ENCODE peak calls at places on chromosomes 3 and 15, in five cellular contexts. One of them, this sample, is unnamed.

GRCh38 chr15:28992340-28992864 is 106.6 kb downstream of the APBA2 start:
- DNase-seq in activated CD4-positive, alpha-beta memory T cell treated with anti-CD3 and anti-CD28 coated beads, Interleukin-2, amount 10 ng/mL, durations not matched to agents 7 days and 5 days: no peak
- DNase-seq in hippocampal formation: no peak
- DNase-seq in WERI-Rb-1: no peak
- DNase-seq in GM20000: no peak
- DNase-seq in this sample: no peak

GRCh38 chr3:45024601-45025262 is 1.4 kb upstream of the CLEC3B start:
- DNase-seq in activated CD4-positive, alpha-beta memory T cell treated with anti-CD3 and anti-CD28 coated beads, Interleukin-2, amount 10 ng/mL, durations not matched to agents 7 days and 5 days: no peak
- DNase-seq in hippocampal formation: no peak
- DNase-seq in WERI-Rb-1: no peak
- DNase-seq in GM20000: no peak
- DNase-seq in this sample: no peak

GRCh38 chr3:139456391-139456790 is 19.9 kb downstream of the RBP2 start:
- DNase-seq in activated CD4-positive, alpha-beta memory T cell treated with anti-CD3 and anti-CD28 coated beads, Interleukin-2, amount 10 ng/mL, durations not matched to agents 7 days and 5 days: no peak
- DNase-seq in hippocampal formation: no peak
- DNase-seq in WERI-Rb-1: no peak
- DNase-seq in GM20000: no peak
- DNase-seq in this sample: no peak

GRCh38 chr3:30457081-30457480 is 149.3 kb upstream of the TGFBR2 start:
- DNase-seq in activated CD4-positive, alpha-beta memory T cell treated with anti-CD3 and anti-CD28 coated beads, Interleukin-2, amount 10 ng/mL, durations not matched to agents 7 days and 5 days: no peak
- DNase-seq in hippocampal formation: no peak
- DNase-seq in WERI-Rb-1: no peak
- DNase-seq in GM20000: no peak
- DNase-seq in this sample: no peak

GRCh38 chr3:59052803-59053411 is 3.1 kb upstream of the CFAP20DC start:
- DNase-seq in activated CD4-positive, alpha-beta memory T cell treated with anti-CD3 and anti-CD28 coated beads, Interleukin-2, amount 10 ng/mL, durations not matched to agents 7 days and 5 days: no peak
- DNase-seq in hippocampal formation: no peak
- DNase-seq in WERI-Rb-1: no peak
- DNase-seq in GM20000: peak
- DNase-seq in this sample: no peak

GRCh38 chr3:112734171-112734570 is 93.2 kb upstream of the CCDC80 start:
- DNase-seq in activated CD4-positive, alpha-beta memory T cell treated with anti-CD3 and anti-CD28 coated beads, Interleukin-2, amount 10 ng/mL, durations not matched to agents 7 days and 5 days: no peak
- DNase-seq in hippocampal formation: no peak
- DNase-seq in WERI-Rb-1: no peak
- DNase-seq in GM20000: no peak
- DNase-seq in this sample: no peak

GRCh38 chr3:185176756-185177359 is 24.0 kb upstream of the C3orf70 start:
- DNase-seq in activated CD4-positive, alpha-beta memory T cell treated with anti-CD3 and anti-CD28 coated beads, Interleukin-2, amount 10 ng/mL, durations not matched to agents 7 days and 5 days: peak
- DNase-seq in hippocampal formation: peak
- DNase-seq in WERI-Rb-1: peak
- DNase-seq in GM20000: peak
- DNase-seq in this sample: peak

GRCh38 chr3:4743371-4743770 is 235.9 kb upstream of the BHLHE40 start:
- DNase-seq in activated CD4-positive, alpha-beta memory T cell treated with anti-CD3 and anti-CD28 coated beads, Interleukin-2, amount 10 ng/mL, durations not matched to agents 7 days and 5 days: no peak
- DNase-seq in hippocampal formation: no peak
- DNase-seq in WERI-Rb-1: no peak
- DNase-seq in GM20000: no peak
- DNase-seq in this sample: no peak

GRCh38 chr3:38579551-38580449 is 69.7 kb downstream of the SCN5A start:
- DNase-seq in activated CD4-positive, alpha-beta memory T cell treated with anti-CD3 and anti-CD28 coated beads, Interleukin-2, amount 10 ng/mL, durations not matched to agents 7 days and 5 days: peak
- DNase-seq in hippocampal formation: peak
- DNase-seq in WERI-Rb-1: peak
- DNase-seq in GM20000: peak
- DNase-seq in this sample: peak

GRCh38 chr3:165103616-165104015 is 25.3 kb upstream of the SI start:
- DNase-seq in activated CD4-positive, alpha-beta memory T cell treated with anti-CD3 and anti-CD28 coated beads, Interleukin-2, amount 10 ng/mL, durations not matched to agents 7 days and 5 days: no peak
- DNase-seq in hippocampal formation: no peak
- DNase-seq in WERI-Rb-1: no peak
- DNase-seq in GM20000: no peak
- DNase-seq in this sample: no peak

GRCh38 chr3:129777806-129778205 is 115.7 kb downstream of the TMCC1 start:
- DNase-seq in activated CD4-positive, alpha-beta memory T cell treated with anti-CD3 and anti-CD28 coated beads, Interleukin-2, amount 10 ng/mL, durations not matched to agents 7 days and 5 days: no peak
- DNase-seq in hippocampal formation: no peak
- DNase-seq in WERI-Rb-1: no peak
- DNase-seq in GM20000: no peak
- DNase-seq in this sample: no peak

GRCh38 chr3:115401891-115402501 is 221.3 kb upstream of the GAP43 start:
- DNase-seq in activated CD4-positive, alpha-beta memory T cell treated with anti-CD3 and anti-CD28 coated beads, Interleukin-2, amount 10 ng/mL, durations not matched to agents 7 days and 5 days: no peak
- DNase-seq in hippocampal formation: no peak
- DNase-seq in WERI-Rb-1: no peak
- DNase-seq in GM20000: no peak
- DNase-seq in this sample: no peak

GRCh38 chr15:91040851-91041250 is 18.5 kb upstream of the VPS33B start:
- DNase-seq in activated CD4-positive, alpha-beta memory T cell treated with anti-CD3 and anti-CD28 coated beads, Interleukin-2, amount 10 ng/mL, durations not matched to agents 7 days and 5 days: no peak
- DNase-seq in hippocampal formation: no peak
- DNase-seq in WERI-Rb-1: no peak
- DNase-seq in GM20000: no peak
- DNase-seq in this sample: no peak

GRCh38 chr15:42275780-42276395 is 2.7 kb upstream of the TMEM87A start:
- DNase-seq in activated CD4-positive, alpha-beta memory T cell treated with anti-CD3 and anti-CD28 coated beads, Interleukin-2, amount 10 ng/mL, durations not matched to agents 7 days and 5 days: no peak
- DNase-seq in hippocampal formation: no peak
- DNase-seq in WERI-Rb-1: no peak
- DNase-seq in GM20000: no peak
- DNase-seq in this sample: no peak

GRCh38 chr15:66008920-66009572 is 139.8 kb downstream of the RAB11A start:
- DNase-seq in activated CD4-positive, alpha-beta memory T cell treated with anti-CD3 and anti-CD28 coated beads, Interleukin-2, amount 10 ng/mL, durations not matched to agents 7 days and 5 days: no peak
- DNase-seq in hippocampal formation: no peak
- DNase-seq in WERI-Rb-1: no peak
- DNase-seq in GM20000: no peak
- DNase-seq in this sample: no peak

GRCh38 chr3:159919873-159920272 is 68.8 kb upstream of the IL12A start:
- DNase-seq in activated CD4-positive, alpha-beta memory T cell treated with anti-CD3 and anti-CD28 coated beads, Interleukin-2, amount 10 ng/mL, durations not matched to agents 7 days and 5 days: no peak
- DNase-seq in hippocampal formation: no peak
- DNase-seq in WERI-Rb-1: no peak
- DNase-seq in GM20000: no peak
- DNase-seq in this sample: no peak

GRCh38 chr15:43330780-43331086 is 360 bp upstream of the LCMT2 start:
- DNase-seq in activated CD4-positive, alpha-beta memory T cell treated with anti-CD3 and anti-CD28 coated beads, Interleukin-2, amount 10 ng/mL, durations not matched to agents 7 days and 5 days: no peak
- DNase-seq in hippocampal formation: no peak
- DNase-seq in WERI-Rb-1: no peak
- DNase-seq in GM20000: no peak
- DNase-seq in this sample: no peak

GRCh38 chr15:51067510-51067909 is 27.2 kb downstream of the TNFAIP8L3 start:
- DNase-seq in activated CD4-positive, alpha-beta memory T cell treated with anti-CD3 and anti-CD28 coated beads, Interleukin-2, amount 10 ng/mL, durations not matched to agents 7 days and 5 days: no peak
- DNase-seq in hippocampal formation: no peak
- DNase-seq in WERI-Rb-1: no peak
- DNase-seq in GM20000: no peak
- DNase-seq in this sample: no peak

GRCh38 chr3:1380926-1381646 is 288.3 kb downstream of the CNTN6 start:
- DNase-seq in activated CD4-positive, alpha-beta memory T cell treated with anti-CD3 and anti-CD28 coated beads, Interleukin-2, amount 10 ng/mL, durations not matched to agents 7 days and 5 days: no peak
- DNase-seq in hippocampal formation: peak
- DNase-seq in WERI-Rb-1: no peak
- DNase-seq in GM20000: peak
- DNase-seq in this sample: no peak

GRCh38 chr15:90062023-90062728 is 40.1 kb downstream of the IDH2 start:
- DNase-seq in activated CD4-positive, alpha-beta memory T cell treated with anti-CD3 and anti-CD28 coated beads, Interleukin-2, amount 10 ng/mL, durations not matched to agents 7 days and 5 days: peak
- DNase-seq in hippocampal formation: no peak
- DNase-seq in WERI-Rb-1: no peak
- DNase-seq in GM20000: no peak
- DNase-seq in this sample: peak